ENCODE peak calls at places on chromosomes 11 and 22, in four cellular contexts. Q, X, O and H are unnamed samples.

GRCh38 chr22:37284807-37285355 is 2.6 kb downstream of the CYTH4 start:
- DNase-seq in Q (peak; percentile 42), X (no peak), O (peak; percentile 59), H (peak; percentile 83)

GRCh38 chr11:10044618-10045017 is 249.4 kb downstream of the SBF2 start:
- DNase-seq in Q (no peak), X (no peak), O (no peak), H (no peak)

GRCh38 chr22:44574057-44574456 is 76.0 kb upstream of the RTL6 start:
- DNase-seq in Q (no peak), X (no peak), O (no peak), H (no peak)

GRCh38 chr22:33056108-33056507 is 2.1 kb downstream of the SYN3 start:
- DNase-seq in Q (no peak), X (no peak), O (no peak), H (no peak)

GRCh38 chr22:28989484-28989883 is 72.1 kb downstream of the C22orf31 start:
- DNase-seq in Q (no peak), X (no peak), O (no peak), H (no peak)

GRCh38 chr11:126487711-126488110 is 132.2 kb downstream of the ST3GAL4 start:
- DNase-seq in Q (no peak), X (no peak), O (no peak), H (peak; percentile 42)

GRCh38 chr11:44955019-44955738 is 4.5 kb upstream of the TP53I11 start:
- DNase-seq in Q (peak; percentile 70), X (peak; percentile 77), O (peak; percentile 31), H (peak; percentile 66)

GRCh38 chr22:49967333-49968241 is 7.0 kb downstream of the PIM3 start:
- DNase-seq in Q (peak; percentile 58), X (no peak), O (peak; percentile 27), H (peak; percentile 77)

GRCh38 chr11:107769189-107769588 is 57.3 kb upstream of the SLN start:
- DNase-seq in Q (no peak), X (no peak), O (peak; percentile 45), H (no peak)

GRCh38 chr11:119460582-119460981 is 37.6 kb upstream of the THY1 start:
- DNase-seq in Q (no peak), X (no peak), O (no peak), H (no peak)

GRCh38 chr11:18594999-18595749 is 4.4 kb upstream of the MISFA start:
- DNase-seq in Q (no peak), X (no peak), O (no peak), H (no peak)

GRCh38 chr11:123559418-123559817 is 95.0 kb downstream of the SCN3B start:
- DNase-seq in Q (no peak), X (no peak), O (no peak), H (no peak)

GRCh38 chr22:47044722-47045545 is 282.5 kb downstream of the TBC1D22A start:
- DNase-seq in Q (no peak), X (no peak), O (no peak), H (peak; percentile 28)

GRCh38 chr22:19523240-19524169 is 705 bp downstream of the CLDN5 start:
- DNase-seq in Q (no peak), X (no peak), O (peak; percentile 44), H (no peak)

GRCh38 chr11:79768343-79768742 is 327.5 kb upstream of the TENM4 start:
- DNase-seq in Q (no peak), X (no peak), O (no peak), H (no peak)

GRCh38 chr11:81237139-81237538 is 1496.5 kb downstream of the FAM181B start:
- DNase-seq in Q (peak; percentile 12), X (peak; percentile 88), O (no peak), H (no peak)

GRCh38 chr11:925496-926301 is at the start of gene AP2A2:
- DNase-seq in Q (peak; percentile 86), X (peak; percentile 87), O (peak; percentile 91), H (peak; percentile 94)

GRCh38 chr11:28730336-28730735 is 622.1 kb downstream of the METTL15 start:
- DNase-seq in Q (no peak), X (no peak), O (no peak), H (no peak)

GRCh38 chr11:130644187-130644586 is 195.7 kb downstream of the ADAMTS15 start:
- DNase-seq in Q (no peak), X (peak; percentile 52), O (no peak), H (no peak)

GRCh38 chr11:134466909-134467567 is 55.0 kb upstream of the B3GAT1 start:
- DNase-seq in Q (no peak), X (peak; percentile 67), O (no peak), H (no peak)

GRCh38 chr11:30333405-30333804 is 10.5 kb downstream of the ARL14EP start:
- DNase-seq in Q (no peak), X (peak; percentile 71), O (no peak), H (no peak)

GRCh38 chr11:19633276-19633675 is 79.4 kb upstream of the NAV2 start:
- DNase-seq in Q (no peak), X (no peak), O (no peak), H (peak; percentile 85)